ENCODE peak calls at places on chromosomes 7 and 10, in ten cellular contexts. O is right lobe of liver, N is IMR-90, H is body of pancreas, L is HepG2, B is A549, F is uterus, R is ovary, J is K562, V is gastrocnemius medialis. P is an unnamed sample.
A peak's percentile ranks its signal among the peaks of the same experiment; 100 is the strongest.

GRCh38 chr10:2543142-2543886 is 524.0 kb upstream of the PFKP start:
- DNase-seq in O (no peak), N (no peak), H (no peak), L (no peak), B (no peak), F (no peak), R (no peak), J (no peak), V (no peak), P (no peak)

GRCh38 chr7:2787251-2787968 is 56.7 kb downstream of the GNA12 start:
- DNase-seq in O (no peak), N (no peak), H (no peak), L (no peak), B (no peak), F (no peak), R (no peak), J (no peak), V (no peak), P (no peak)

GRCh38 chr10:132175907-132176581 is 10.7 kb upstream of the DPYSL4 start:
- DNase-seq in O (no peak), N (no peak), H (no peak), L (peak; percentile 25), B (no peak), F (no peak), R (peak; percentile 20), J (no peak), V (no peak), P (no peak)

GRCh38 chr10:70513848-70514309 is 35.3 kb downstream of the PALD1 start:
- DNase-seq in O (no peak), N (no peak), H (peak; percentile 48), L (no peak), B (no peak), F (no peak), R (no peak), J (no peak), V (no peak), P (no peak)

GRCh38 chr7:130084037-130084875 is 13.9 kb downstream of the KLHDC10 start:
- DNase-seq in O (no peak), N (no peak), H (no peak), L (peak; percentile 14), B (peak; percentile 36), F (no peak), R (no peak), J (no peak), V (peak; percentile 19), P (no peak)

GRCh38 chr7:70714506-70715038 is 417.4 kb upstream of the GALNT17 start:
- DNase-seq in O (no peak), N (no peak), H (no peak), L (no peak), B (no peak), F (no peak), R (no peak), J (no peak), V (no peak), P (no peak)

GRCh38 chr7:43076189-43076605 is 36.2 kb upstream of the HECW1 start:
- DNase-seq in O (no peak), N (peak; percentile 2), H (no peak), L (no peak), B (no peak), F (no peak), R (no peak), J (no peak), V (no peak), P (no peak)

GRCh38 chr7:88485811-88486210 is 179.1 kb upstream of the STEAP4 start:
- DNase-seq in O (no peak), N (no peak), H (no peak), L (no peak), B (no peak), F (no peak), R (no peak), J (no peak), V (no peak), P (no peak)

GRCh38 chr7:104089622-104090021 is 100.2 kb upstream of the RELN start:
- DNase-seq in O (no peak), N (no peak), H (no peak), L (no peak), B (no peak), F (no peak), R (no peak), J (no peak), V (no peak), P (no peak)

GRCh38 chr10:17655009-17655408 is 11.1 kb downstream of the STAM start:
- DNase-seq in O (no peak), N (no peak), H (no peak), L (no peak), B (no peak), F (no peak), R (no peak), J (no peak), V (no peak), P (no peak)
- H3K27ac ChIP-seq in O (no peak overlapping the region), N (no peak overlapping the region), H (no peak overlapping the region), L (peak overlapping the region; percentile 13), B (no peak overlapping the region), F (no peak overlapping the region), R (no peak overlapping the region), J (peak overlapping the region; percentile 34), V (no peak overlapping the region), P (no peak overlapping the region)

GRCh38 chr10:99709480-99710229 is 22.3 kb downstream of the COX15 start:
- DNase-seq in O (no peak), N (peak; percentile 73), H (no peak), L (no peak), B (no peak), F (no peak), R (no peak), J (peak; percentile 13), V (no peak), P (no peak)
- H3K4me3 ChIP-seq in O (no peak overlapping the region), N (no peak overlapping the region), H (no peak overlapping the region), L (no peak overlapping the region), B (no peak overlapping the region), F (no peak overlapping the region), R (no peak overlapping the region), J (no peak overlapping the region), V (no peak overlapping the region), P (no peak overlapping the region)

DNA sequence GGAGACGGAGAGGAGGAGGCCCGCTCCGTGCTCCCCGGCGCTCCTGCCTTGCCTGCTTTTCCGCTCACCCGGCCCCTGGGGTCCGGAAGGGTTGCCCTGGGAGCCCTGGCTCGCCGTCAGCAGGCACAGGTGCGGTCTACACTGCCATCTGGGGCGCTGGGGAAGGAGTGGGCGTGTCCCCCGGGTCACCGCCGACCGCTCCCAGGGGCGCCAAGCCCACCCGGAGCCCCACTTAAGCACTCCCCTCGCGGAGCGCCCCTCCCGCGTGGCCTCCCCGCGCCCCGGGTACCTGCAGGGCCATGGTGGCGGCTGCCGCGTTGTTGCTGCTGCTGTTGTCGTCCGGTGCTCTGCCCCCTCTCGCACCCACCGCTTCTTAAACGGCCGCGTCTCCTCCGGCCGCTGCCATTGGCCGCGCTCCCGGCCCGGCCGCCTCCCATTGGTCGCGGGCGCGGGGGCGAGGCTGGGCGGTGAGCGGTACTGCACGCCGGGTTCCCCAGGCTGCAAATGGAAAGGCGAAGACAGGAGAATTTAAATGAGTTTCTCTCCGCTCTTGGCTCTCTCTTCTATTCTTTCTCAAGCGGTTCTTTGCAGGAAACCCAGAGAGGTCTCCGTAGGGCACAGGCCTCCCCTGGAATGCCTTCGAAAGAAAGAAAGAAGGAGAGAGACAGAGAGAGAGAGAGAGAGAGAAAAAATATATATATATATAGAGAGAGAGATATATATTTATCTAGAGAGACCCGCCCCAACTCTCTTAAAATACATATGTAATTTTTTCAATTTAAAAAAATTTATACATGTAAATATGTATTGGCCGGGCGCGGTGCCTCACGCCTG is at the start of gene ACBD7:
- DNase-seq in O (peak; percentile 77), N (peak; percentile 61), H (peak; percentile 86), L (peak; percentile 60), B (peak; percentile 95), F (peak; percentile 71), R (peak; percentile 85), J (peak; percentile 96), V (peak; percentile 46), P (peak; percentile 96)
- TF ChIP-seq POLR2A in O (no peak), N (no peak), H (no peak), L (peak; percentile 30), B (no peak), F (peak; percentile 10), R (no peak), J (no peak), V (no peak), P (no peak)

GRCh38 chr7:34991938-34992840 is 45.1 kb downstream of the DPY19L1 start:
- DNase-seq in O (no peak), N (peak; percentile 70), H (peak; percentile 10), L (no peak), B (no peak), F (no peak), R (no peak), J (peak; percentile 11), V (no peak), P (no peak)
- H3K27ac ChIP-seq in O (no peak overlapping the region), N (no peak overlapping the region), H (peak overlapping the region; percentile 29), L (no peak overlapping the region), B (peak overlapping the region; percentile 77), F (no peak overlapping the region), R (no peak overlapping the region), J (peak overlapping the region; percentile 64), V (no peak overlapping the region), P (no peak overlapping the region)

GRCh38 chr10:75514830-75515229 is 83.4 kb downstream of the LRMDA start:
- DNase-seq in O (no peak), N (no peak), H (no peak), L (no peak), B (no peak), F (no peak), R (no peak), J (no peak), V (no peak), P (no peak)

GRCh38 chr10:75512534-75512933 is 81.1 kb downstream of the LRMDA start:
- DNase-seq in O (no peak), N (no peak), H (peak; percentile 56), L (no peak), B (no peak), F (peak; percentile 32), R (no peak), J (no peak), V (no peak), P (no peak)

GRCh38 chr10:75508814-75509306 is 77.4 kb downstream of the LRMDA start:
- DNase-seq in O (no peak), N (no peak), H (no peak), L (no peak), B (no peak), F (peak; percentile 69), R (peak; percentile 41), J (no peak), V (no peak), P (no peak)

GRCh38 chr10:75511011-75511410 is 79.6 kb downstream of the LRMDA start:
- DNase-seq in O (no peak), N (no peak), H (no peak), L (no peak), B (no peak), F (no peak), R (no peak), J (no peak), V (no peak), P (no peak)

DNA sequence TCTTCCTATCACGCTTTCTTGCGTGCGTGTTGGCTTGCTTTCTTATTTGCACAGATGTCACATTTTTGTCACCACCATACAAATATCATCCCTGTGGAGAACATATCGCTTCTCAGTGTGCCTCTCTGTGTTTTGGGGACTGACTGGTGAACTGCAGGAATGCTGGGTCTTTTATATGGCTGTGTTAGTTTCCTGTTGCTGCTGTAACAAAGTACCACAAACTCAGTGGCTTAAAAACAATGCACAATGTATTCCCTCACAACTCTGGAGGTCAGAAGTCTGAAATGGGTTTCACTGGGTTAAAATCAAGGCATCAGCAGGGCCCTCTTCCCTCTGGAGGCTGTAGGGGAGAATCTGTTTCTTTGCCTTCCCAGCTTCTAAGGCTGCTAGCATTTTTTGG is 81.9 kb downstream of the LRMDA start:
- DNase-seq in O (no peak), N (no peak), H (no peak), L (no peak), B (no peak), F (no peak), R (no peak), J (no peak), V (no peak), P (no peak)
- H3K4me3 ChIP-seq in O (no peak overlapping the region), N (no peak overlapping the region), H (no peak overlapping the region), L (no peak overlapping the region), B (no peak overlapping the region), F (no peak overlapping the region), R (no peak overlapping the region), J (no peak overlapping the region), V (no peak overlapping the region), P (no peak overlapping the region)

P was measured in upper lobe of left lung.